ENCODE peak calls at places on chromosomes 1 and 21, in nine cellular contexts. R, F, V, S, Q, W, G, L and B are unnamed samples.
A peak's percentile ranks its signal among the peaks of the same experiment; 100 is the strongest.

GRCh38 chr1:53348491-53349368 is 20.9 kb upstream of the LRP8 start:
- DNase-seq in R (peak; percentile 64), F (no peak), V (no peak), S (no peak), Q (no peak), W (no peak), G (no peak), L (no peak), B (no peak)

GRCh38 chr1:234230414-234230862 is 142.8 kb upstream of the COA6 start:
- DNase-seq in R (no peak), F (no peak), V (no peak), S (peak; percentile 46), Q (no peak), W (no peak), G (no peak), L (no peak), B (peak; percentile 13)

GRCh38 chr1:211654838-211655787 is 20.3 kb downstream of the NEK2 start:
- DNase-seq in R (peak; percentile 92), F (no peak), V (peak; percentile 48), S (peak; percentile 85), Q (peak; percentile 85), W (peak; percentile 60), G (peak; percentile 85), L (peak; percentile 88), B (peak; percentile 92)

GRCh38 chr1:16162163-16162822 is 6.4 kb upstream of the EPHA2 start:
- DNase-seq in R (no peak), F (no peak), V (no peak), S (no peak), Q (no peak), W (peak; percentile 29), G (no peak), L (no peak), B (no peak)

GRCh38 chr1:11132571-11133293 is 33.1 kb upstream of the EXOSC10 start:
- DNase-seq in R (no peak), F (no peak), V (no peak), S (no peak), Q (no peak), W (no peak), G (no peak), L (no peak), B (no peak)

GRCh38 chr1:100927276-100927675 is 31.4 kb downstream of the SLC30A7 start:
- DNase-seq in R (no peak), F (no peak), V (peak; percentile 25), S (no peak), Q (no peak), W (no peak), G (no peak), L (no peak), B (no peak)

GRCh38 chr1:32684167-32684811 is 18.3 kb downstream of the SYNC start:
- DNase-seq in R (no peak), F (no peak), V (no peak), S (peak; percentile 60), Q (no peak), W (no peak), G (no peak), L (no peak), B (peak; percentile 54)

GRCh38 chr1:198619375-198620140 is 19.3 kb upstream of the PTPRC start:
- DNase-seq in R (no peak), F (no peak), V (no peak), S (no peak), Q (no peak), W (no peak), G (no peak), L (no peak), B (no peak)

GRCh38 chr21:41258617-41259016 is 58.0 kb upstream of the FAM3B start:
- DNase-seq in R (no peak), F (no peak), V (no peak), S (no peak), Q (no peak), W (no peak), G (no peak), L (no peak), B (no peak)

GRCh38 chr1:51192213-51192843 is 43.7 kb upstream of the RNF11 start:
- DNase-seq in R (no peak), F (no peak), V (peak; percentile 3), S (peak; percentile 76), Q (peak; percentile 67), W (peak; percentile 7), G (peak; percentile 81), L (peak; percentile 57), B (peak; percentile 81)

GRCh38 chr1:210132582-210132981 is 100.0 kb upstream of the SERTAD4 start:
- DNase-seq in R (no peak), F (no peak), V (no peak), S (peak; percentile 48), Q (peak; percentile 16), W (no peak), G (no peak), L (no peak), B (no peak)

GRCh38 chr1:8712413-8713229 is 104.8 kb downstream of the RERE start:
- DNase-seq in R (no peak), F (no peak), V (no peak), S (peak; percentile 90), Q (peak; percentile 93), W (no peak), G (no peak), L (no peak), B (no peak)

GRCh38 chr1:38804062-38804886 is 55.3 kb downstream of the RRAGC start:
- DNase-seq in R (no peak), F (no peak), V (no peak), S (no peak), Q (no peak), W (no peak), G (no peak), L (peak; percentile 5), B (no peak)

GRCh38 chr1:46516551-46516950 is 26.9 kb downstream of the DMBX1 start:
- DNase-seq in R (no peak), F (no peak), V (no peak), S (no peak), Q (no peak), W (no peak), G (no peak), L (no peak), B (no peak)

GRCh38 chr1:186813420-186813819 is 15.3 kb upstream of the PLA2G4A start:
- DNase-seq in R (no peak), F (peak; percentile 5), V (no peak), S (peak; percentile 58), Q (no peak), W (no peak), G (no peak), L (no peak), B (no peak)

GRCh38 chr1:29732438-29732837 is 496.1 kb downstream of the PTPRU start:
- DNase-seq in R (no peak), F (no peak), V (no peak), S (no peak), Q (no peak), W (no peak), G (no peak), L (no peak), B (no peak)

GRCh38 chr1:158180741-158181576 is at the start of gene CD1D:
- DNase-seq in R (peak; percentile 77), F (no peak), V (no peak), S (peak; percentile 7), Q (no peak), W (no peak), G (peak; percentile 37), L (no peak), B (peak; percentile 23)

GRCh38 chr21:44533121-44533890 is 6.7 kb downstream of the KRTAP10-1 start:
- DNase-seq in R (peak; percentile 62), F (no peak), V (no peak), S (no peak), Q (no peak), W (no peak), G (no peak), L (no peak), B (no peak)

GRCh38 chr1:25544243-25544764 is 898 bp downstream of the LDLRAP1 start:
- DNase-seq in R (no peak), F (no peak), V (no peak), S (no peak), Q (no peak), W (no peak), G (no peak), L (no peak), B (no peak)

GRCh38 chr1:28450561-28450960 is 55.3 kb upstream of the RCC1 start:
- DNase-seq in R (no peak), F (no peak), V (no peak), S (no peak), Q (no peak), W (no peak), G (no peak), L (no peak), B (no peak)

GRCh38 chr1:205456868-205457724 is 1.3 kb upstream of the BLACAT1 start:
- DNase-seq in R (no peak), F (no peak), V (no peak), S (no peak), Q (no peak), W (no peak), G (no peak), L (no peak), B (no peak)

GRCh38 chr1:245155186-245156040 is 628 bp downstream of the KIF26B start:
- DNase-seq in R (no peak), F (no peak), V (no peak), S (peak; percentile 46), Q (peak; percentile 32), W (no peak), G (no peak), L (no peak), B (no peak)

GRCh38 chr1:248631354-248632041 is 3.4 kb downstream of the OR2T11 start:
- DNase-seq in R (no peak), F (no peak), V (no peak), S (no peak), Q (peak; percentile 11), W (no peak), G (no peak), L (no peak), B (no peak)

GRCh38 chr1:53732912-53733317 is 6.0 kb downstream of the GLIS1 start:
- DNase-seq in R (no peak), F (no peak), V (no peak), S (peak; percentile 94), Q (no peak), W (no peak), G (no peak), L (no peak), B (no peak)

GRCh38 chr21:33943293-33943692 is 27.7 kb upstream of the ATP5PO start:
- DNase-seq in R (no peak), F (no peak), V (no peak), S (no peak), Q (no peak), W (no peak), G (no peak), L (no peak), B (no peak)

GRCh38 chr1:47424336-47424982 is 8.4 kb downstream of the FOXE3 start:
- DNase-seq in R (no peak), F (no peak), V (no peak), S (peak; percentile 46), Q (peak; percentile 63), W (no peak), G (no peak), L (peak; percentile 31), B (peak; percentile 22)

GRCh38 chr1:104406731-104407130 is 657.0 kb downstream of the AMY1C start:
- DNase-seq in R (no peak), F (no peak), V (no peak), S (no peak), Q (no peak), W (no peak), G (no peak), L (no peak), B (no peak)

GRCh38 chr21:34701726-34702125 is 32.9 kb downstream of the CLIC6 start:
- DNase-seq in R (no peak), F (no peak), V (no peak), S (no peak), Q (no peak), W (no peak), G (no peak), L (no peak), B (no peak)

GRCh38 chr1:36530261-36530660 is 47.5 kb upstream of the CSF3R start:
- DNase-seq in R (no peak), F (no peak), V (no peak), S (no peak), Q (no peak), W (no peak), G (no peak), L (no peak), B (no peak)

GRCh38 chr1:201184734-201185453 is 5.7 kb upstream of the IGFN1 start:
- DNase-seq in R (peak; percentile 73), F (no peak), V (no peak), S (peak; percentile 65), Q (peak; percentile 54), W (no peak), G (peak; percentile 48), L (peak; percentile 32), B (peak; percentile 47)

GRCh38 chr21:42025392-42026071 is 15.4 kb upstream of the ZBTB21 start:
- DNase-seq in R (peak; percentile 50), F (no peak), V (no peak), S (peak; percentile 54), Q (no peak), W (no peak), G (no peak), L (no peak), B (no peak)